ENCODE peak calls at places on chromosomes 16 and 17, in four cellular contexts. I is dorsolateral prefrontal cortex, F is fibroblast of mammary gland, X is choroid plexus epithelial cell. U is an unnamed sample.

GRCh38 chr16:1890701-1891035 is 18.7 kb upstream of the MEIOB start:
- DNase-seq in I (no peak), F (no peak), X (no peak), U (no peak)

GRCh38 chr16:84920333-84920732 is 91.0 kb downstream of the ZDHHC7 start:
- DNase-seq in I (no peak), F (no peak), X (no peak), U (no peak)

GRCh38 chr17:5133311-5133710 is 17.5 kb downstream of the USP6 start:
- DNase-seq in I (no peak), F (no peak), X (no peak), U (no peak)

GRCh38 chr17:63946440-63947363 is 14.6 kb upstream of the CD79B start:
- DNase-seq in I (no peak), F (peak), X (peak), U (peak)

GRCh38 chr16:29975811-29976511 is 2.3 kb downstream of the TAOK2 start:
- DNase-seq in I (no peak), F (no peak), X (no peak), U (no peak)

GRCh38 chr17:56441331-56441730 is 152.2 kb upstream of the NOG start:
- DNase-seq in I (no peak), F (peak), X (peak), U (peak)

GRCh38 chr17:65393514-65393913 is 167.9 kb downstream of the AXIN2 start:
- DNase-seq in I (no peak), F (no peak), X (peak), U (no peak)

GRCh38 chr17:44247346-44248219 is 20.4 kb downstream of the SLC4A1 start:
- DNase-seq in I (no peak), F (no peak), X (no peak), U (no peak)

GRCh38 chr16:88537864-88538263 is 32.3 kb upstream of the ZC3H18 start:
- DNase-seq in I (no peak), F (no peak), X (no peak), U (no peak)

GRCh38 chr16:58456193-58456592 is 43.8 kb upstream of the NDRG4 start:
- DNase-seq in I (no peak), F (no peak), X (no peak), U (no peak)

GRCh38 chr17:71987634-71988033 is 133.2 kb upstream of the SOX9 start:
- DNase-seq in I (no peak), F (peak), X (no peak), U (peak)

GRCh38 chr17:50638851-50639767 is 4.4 kb downstream of the ABCC3 start:
- DNase-seq in I (peak), F (peak), X (peak), U (peak)
- H3K4me3 ChIP-seq in I (no peak), F (no peak), X (no peak), U (no peak)

GRCh38 chr16:62035115-62036092 is 834 bp downstream of the CDH8 start:
- DNase-seq in I (peak), F (no peak), X (no peak), U (peak)
- H3K4me3 ChIP-seq in I (peak), F (no peak), X (no peak), U (peak)

GRCh38 chr16:73062640-73063283 is 14.8 kb upstream of the ZFHX3 start:
- DNase-seq in I (no peak), F (no peak), X (no peak), U (peak)
- H3K4me3 ChIP-seq in I (no peak), F (no peak), X (peak), U (peak)

GRCh38 chr17:78884876-78885667 is 17.9 kb downstream of the CEP295NL start:
- DNase-seq in I (no peak), F (no peak), X (no peak), U (no peak)

GRCh38 chr17:78884148-78884870 is 18.7 kb downstream of the CEP295NL start:
- DNase-seq in I (peak), F (peak), X (no peak), U (no peak)

GRCh38 chr17:78882546-78883089 is 20.4 kb downstream of the CEP295NL start:
- DNase-seq in I (no peak), F (no peak), X (no peak), U (no peak)

GRCh38 chr17:78883090-78883532 is 19.9 kb downstream of the CEP295NL start:
- DNase-seq in I (no peak), F (peak), X (peak), U (peak)

GRCh38 chr17:78883533-78884131 is 19.4 kb downstream of the CEP295NL start:
- DNase-seq in I (peak), F (peak), X (peak), U (peak)
- H3K4me3 ChIP-seq in I (peak), F (peak), X (peak), U (peak)